ENCODE peak calls at places on chromosomes 2 and 18, in six cellular contexts. N is cardiac muscle cell; R is IMR-90; G is hepatocyte; X is CD8-positive, alpha-beta T cell; M is A549. Q is an unnamed sample. For H3K4me1, the result is how much of the 10 kb centered on the place peaks cover.

GRCh38 chr18:60200558-60200957 is 172.0 kb downstream of the MC4R start:
- DNase-seq in G (no peak), M (no peak), X (no peak), N (no peak), R (no peak), Q (no peak)

GRCh38 chr2:240840435-240841060 is 20.5 kb upstream of the KIF1A start:
- DNase-seq in X (no peak), N (peak), R (peak), M (peak), G (peak), Q (peak)

GRCh38 chr2:6909431-6910385 is 7.5 kb upstream of the RNF144A start:
- DNase-seq in G (no peak), R (no peak), M (no peak), N (no peak), X (no peak), Q (no peak)

GRCh38 chr18:48983793-48984437 is 33.1 kb upstream of the SMAD7 start:
- DNase-seq in X (no peak), R (peak), M (no peak), N (peak), G (no peak), Q (peak)

GRCh38 chr2:160207804-160208661 is 8.0 kb upstream of the ITGB6 start:
- DNase-seq in M (peak), X (no peak), N (peak), R (peak), G (peak), Q (peak)

GRCh38 chr2:75787532-75788132 is 76.9 kb upstream of the GCFC2 start:
- DNase-seq in G (peak), M (no peak), X (no peak), N (peak), R (peak), Q (no peak)

GRCh38 chr2:190655113-190655512 is 6.2 kb downstream of the NAB1 start:
- DNase-seq in G (no peak), N (no peak), R (no peak), M (no peak), X (no peak), Q (no peak)

GRCh38 chr2:19837235-19837766 is 64.5 kb downstream of the TTC32 start:
- DNase-seq in M (no peak), G (no peak), R (no peak), X (no peak), N (no peak), Q (no peak)

DNA sequence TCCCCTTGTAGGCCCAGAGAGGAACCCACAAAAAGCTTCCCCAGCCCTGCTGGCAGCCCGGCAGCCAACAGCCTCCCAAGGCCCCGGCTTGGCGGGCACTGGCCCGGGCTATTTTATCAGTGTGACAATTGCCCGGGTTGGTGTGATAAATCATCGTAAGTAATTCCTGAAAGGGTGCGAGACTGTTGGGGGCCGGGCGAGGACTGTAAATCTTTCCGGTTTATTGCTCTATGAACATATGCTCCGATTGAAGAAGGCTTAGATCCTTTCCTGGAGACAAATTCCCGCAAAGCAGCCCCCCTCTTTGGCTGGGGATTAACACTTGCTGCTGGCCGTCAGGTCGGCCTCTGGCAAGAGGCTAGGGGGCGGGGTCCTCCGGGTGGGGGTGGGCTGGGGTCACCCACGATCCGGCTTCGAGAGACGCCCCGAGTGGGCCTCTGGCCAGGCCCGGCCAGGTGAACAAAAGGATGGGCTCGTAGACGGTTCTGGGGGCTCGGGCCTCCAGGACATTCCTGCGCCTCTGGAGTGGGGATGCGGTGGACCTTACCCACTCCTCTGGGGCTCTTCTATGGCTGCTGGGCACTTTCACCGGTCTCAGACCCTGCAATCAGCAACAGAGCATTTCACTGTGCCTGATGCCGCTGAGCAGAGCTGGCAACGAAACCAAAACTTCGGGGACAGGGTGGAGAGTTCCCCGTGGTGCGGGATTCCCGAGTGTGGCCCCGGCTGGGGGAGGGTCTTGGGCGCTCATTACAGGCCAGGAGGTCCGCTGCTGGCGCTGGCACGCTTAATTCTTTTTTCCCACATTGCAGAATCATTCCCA is 2.0 kb downstream of the HOXD3 start:
- DNase-seq in N (no peak), R (no peak), M (no peak), X (no peak), G (no peak), Q (no peak)
- H3K4me1 ChIP-seq in N (under half), R (under half), M (under half), X (under half), G (under half), Q (under half)

GRCh38 chr2:165069131-165069530 is 113.8 kb upstream of the SLC38A11 start:
- DNase-seq in M (no peak), G (no peak), N (no peak), X (no peak), R (peak), Q (no peak)

GRCh38 chr2:165070089-165070488 is 114.8 kb upstream of the SLC38A11 start:
- DNase-seq in M (no peak), X (no peak), R (no peak), N (no peak), G (no peak), Q (peak)

GRCh38 chr2:165064743-165065142 is 109.4 kb upstream of the SLC38A11 start:
- DNase-seq in X (no peak), N (no peak), G (no peak), M (no peak), R (no peak), Q (no peak)

GRCh38 chr2:165067958-165068612 is 112.8 kb upstream of the SLC38A11 start:
- DNase-seq in N (peak), M (peak), X (no peak), G (peak), R (peak), Q (peak)
- H3K4me3 ChIP-seq in N (no peak), M (peak), X (no peak), G (no peak), R (no peak), Q (peak)

DNA sequence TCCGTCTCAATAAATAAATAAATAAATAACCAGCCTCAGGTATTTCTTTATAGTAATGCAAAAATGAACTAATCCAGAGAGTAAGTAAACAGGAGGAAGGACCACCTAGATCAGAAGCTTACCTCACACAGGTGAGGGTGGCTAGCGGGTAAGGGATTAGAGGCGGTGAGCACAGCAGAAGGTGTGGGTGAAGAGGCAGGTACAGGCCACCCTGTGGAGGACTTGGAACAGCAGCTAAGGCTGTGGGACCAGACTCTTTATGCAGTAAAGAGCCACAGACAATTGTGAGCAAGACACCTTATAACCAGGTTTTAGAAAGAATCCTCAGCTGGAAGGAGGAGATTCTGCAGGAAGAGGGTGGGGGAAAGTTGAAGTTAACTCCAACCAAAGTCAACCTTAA is 34.2 kb upstream of the TTR start:
- DNase-seq in M (no peak), X (no peak), R (no peak), N (no peak), G (no peak), Q (no peak)
- TF ChIP-seq CTCF in M (no peak), X (no peak), R (no peak), N (no peak), G (no peak), Q (no peak)

GRCh38 chr2:37645836-37646235 is 25.6 kb downstream of the CDC42EP3 start:
- DNase-seq in M (no peak), R (no peak), X (no peak), N (no peak), G (no peak), Q (no peak)

GRCh38 chr2:37644191-37644590 is 27.3 kb downstream of the CDC42EP3 start:
- DNase-seq in R (no peak), X (no peak), M (no peak), N (no peak), G (no peak), Q (no peak)

GRCh38 chr2:37641582-37642111 is 29.8 kb downstream of the CDC42EP3 start:
- DNase-seq in X (no peak), G (no peak), N (no peak), R (peak), M (no peak), Q (peak)

GRCh38 chr2:37645363-37645762 is 26.1 kb downstream of the CDC42EP3 start:
- DNase-seq in X (no peak), R (peak), G (no peak), M (no peak), N (peak), Q (no peak)

GRCh38 chr2:37643102-37644078 is 28.1 kb downstream of the CDC42EP3 start:
- DNase-seq in G (no peak), N (no peak), M (no peak), X (no peak), R (no peak), Q (peak)
- H3K4me1 ChIP-seq in G (under half), N (under half), M (under half), X (half or more), R (under half), Q (half or more)

GRCh38 chr18:57435851-57436192 is 648 bp downstream of the ONECUT2 start:
- DNase-seq in R (no peak), N (no peak), X (no peak), G (no peak), M (no peak), Q (no peak)
- H3K4me3 ChIP-seq in R (no peak), N (peak), X (no peak), G (no peak), M (peak), Q (peak)

GRCh38 chr2:42074661-42075060 is 26.8 kb downstream of the PKDCC start:
- DNase-seq in N (no peak), M (no peak), R (no peak), G (no peak), X (no peak), Q (peak)
- TF ChIP-seq CTCF in N (peak), M (no peak), R (no peak), G (no peak), X (no peak), Q (peak)

Q was measured in BE2C.